ENCODE peak calls at places on chromosomes 5 and 9, in five cellular contexts. E is body of pancreas, T is breast epithelium, K is adrenal gland, A is thyroid gland. W is an unnamed sample.
A peak's percentile ranks its signal among the peaks of the same experiment; 100 is the strongest.

GRCh38 chr5:144487207-144487606 is 316.5 kb downstream of the KCTD16 start:
- DNase-seq in E (no peak), T (no peak), K (no peak), A (no peak), W (no peak)

GRCh38 chr9:134641989-134642384 is 384 bp downstream of the COL5A1 start:
- DNase-seq in E (no peak), T (no peak), K (no peak), A (no peak), W (no peak)

GRCh38 chr5:74543162-74543995 is 97.1 kb downstream of the ENC1 start:
- DNase-seq in E (peak; percentile 55), T (peak; percentile 44), K (peak; percentile 13), A (peak; percentile 19), W (no peak)

GRCh38 chr5:59789197-59789596 is 104.3 kb downstream of the PDE4D start:
- DNase-seq in E (no peak), T (no peak), K (no peak), A (no peak), W (no peak)

GRCh38 chr9:84851935-84852585 is 182.5 kb downstream of the NTRK2 start:
- DNase-seq in E (peak; percentile 43), T (peak; percentile 83), K (peak; percentile 47), A (no peak), W (peak; percentile 48)

GRCh38 chr9:93949694-93950449 is 5.3 kb downstream of the BARX1 start:
- DNase-seq in E (no peak), T (no peak), K (no peak), A (no peak), W (no peak)

GRCh38 chr9:72203205-72203803 is 54.1 kb downstream of the GDA start:
- DNase-seq in E (peak; percentile 63), T (no peak), K (peak; percentile 29), A (no peak), W (no peak)

GRCh38 chr9:98916660-98917059 is 27.0 kb upstream of the COL15A1 start:
- DNase-seq in E (peak; percentile 75), T (peak; percentile 26), K (peak; percentile 71), A (no peak), W (peak; percentile 19)

GRCh38 chr9:134320916-134321570 is 5.2 kb upstream of the RXRA start:
- DNase-seq in E (peak; percentile 15), T (no peak), K (peak; percentile 26), A (peak; percentile 89), W (no peak)

GRCh38 chr5:170151105-170151831 is 45.6 kb downstream of the FOXI1 start:
- DNase-seq in E (peak; percentile 56), T (peak; percentile 93), K (peak; percentile 82), A (peak; percentile 94), W (no peak)

GRCh38 chr9:110126457-110126856 is 81.5 kb downstream of the C9orf152 start:
- DNase-seq in E (no peak), T (no peak), K (no peak), A (no peak), W (no peak)

GRCh38 chr5:148978370-148979103 is 84.3 kb downstream of the SH3TC2 start:
- DNase-seq in E (no peak), T (no peak), K (no peak), A (no peak), W (no peak)

GRCh38 chr9:4970970-4971641 is 14.0 kb upstream of the JAK2 start:
- DNase-seq in E (no peak), T (no peak), K (no peak), A (no peak), W (no peak)

GRCh38 chr9:116750543-116750942 is 63.4 kb downstream of the TRIM32 start:
- DNase-seq in E (no peak), T (no peak), K (no peak), A (no peak), W (no peak)

GRCh38 chr5:132104561-132104960 is 31.0 kb downstream of the CSF2 start:
- DNase-seq in E (no peak), T (no peak), K (no peak), A (no peak), W (no peak)

GRCh38 chr9:136093331-136093986 is 1.6 kb downstream of the NACC2 start:
- DNase-seq in E (peak; percentile 44), T (no peak), K (peak; percentile 62), A (peak; percentile 37), W (peak; percentile 62)

GRCh38 chr9:77707696-77708095 is 59.6 kb upstream of the GNA14 start:
- DNase-seq in E (peak; percentile 44), T (peak; percentile 59), K (peak; percentile 52), A (peak; percentile 67), W (peak; percentile 71)

GRCh38 chr9:96279927-96280326 is 22.0 kb downstream of the HSD17B3 start:
- DNase-seq in E (no peak), T (no peak), K (no peak), A (peak; percentile 92), W (no peak)

GRCh38 chr5:156356238-156356637 is 29.3 kb downstream of the SGCD start:
- DNase-seq in E (no peak), T (no peak), K (no peak), A (no peak), W (no peak)

GRCh38 chr9:129174102-129174723 is 3.8 kb downstream of the IER5L start:
- DNase-seq in E (peak; percentile 91), T (peak; percentile 89), K (peak; percentile 94), A (peak; percentile 92), W (peak; percentile 74)

GRCh38 chr5:98638701-98639100 is 134.8 kb upstream of the RGMB start:
- DNase-seq in E (peak; percentile 18), T (no peak), K (peak; percentile 54), A (no peak), W (no peak)

GRCh38 chr5:119745976-119746375 is 116.6 kb downstream of the FAM170A start:
- DNase-seq in E (no peak), T (no peak), K (no peak), A (no peak), W (no peak)

GRCh38 chr5:115179959-115180709 is 10.4 kb upstream of the TRIM36 start:
- DNase-seq in E (peak; percentile 41), T (no peak), K (peak; percentile 24), A (peak; percentile 10), W (no peak)

GRCh38 chr5:15489571-15490235 is 10.3 kb upstream of the FBXL7 start:
- DNase-seq in E (peak; percentile 28), T (no peak), K (peak; percentile 16), A (no peak), W (no peak)

GRCh38 chr9:134225186-134225585 is 60.8 kb upstream of the RNU6ATAC start:
- DNase-seq in E (no peak), T (no peak), K (peak; percentile 5), A (no peak), W (no peak)

GRCh38 chr9:138025908-138026307 is 148.3 kb downstream of the CACNA1B start:
- DNase-seq in E (no peak), T (no peak), K (no peak), A (no peak), W (no peak)

GRCh38 chr9:104177003-104177611 is 83.0 kb downstream of the SMC2 start:
- DNase-seq in E (no peak), T (no peak), K (no peak), A (no peak), W (no peak)

GRCh38 chr9:137306546-137307254 is 4.6 kb upstream of the NRARP start:
- DNase-seq in E (peak; percentile 71), T (no peak), K (peak; percentile 11), A (no peak), W (no peak)

GRCh38 chr5:68345166-68345565 is 129.6 kb downstream of the PIK3R1 start:
- DNase-seq in E (no peak), T (no peak), K (no peak), A (no peak), W (no peak)

GRCh38 chr5:161001604-161002003 is 149.6 kb upstream of the ATP10B start:
- DNase-seq in E (no peak), T (no peak), K (no peak), A (no peak), W (no peak)

DNA sequence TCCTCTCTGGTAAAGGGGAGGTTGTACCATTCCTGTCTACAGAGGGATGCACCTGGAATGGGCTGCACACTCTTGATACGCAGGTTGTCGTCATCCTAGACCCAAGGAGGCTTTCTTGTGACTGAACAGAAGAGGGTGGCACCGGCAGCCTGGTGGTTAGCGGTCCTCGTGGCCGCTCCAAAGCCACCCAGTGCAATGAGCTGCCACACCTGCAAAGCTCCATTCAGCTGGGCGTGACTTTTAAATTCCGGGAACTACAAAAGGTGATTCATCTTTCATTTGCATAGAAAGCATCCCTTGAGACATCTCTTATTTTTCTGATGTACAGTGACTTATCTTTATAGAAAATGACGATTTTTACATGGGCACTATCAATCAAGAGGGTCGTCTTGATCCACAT is 286.1 kb upstream of the IRX1 start:
- DNase-seq in E (no peak), T (no peak), K (no peak), A (no peak), W (no peak)
- H3K9me3 ChIP-seq in E (no peaks in the 10 kb centered on the region), T (peaks cover 3% of the 10 kb centered on the region), K (no peaks in the 10 kb centered on the region), A (no peaks in the 10 kb centered on the region), W (no peaks in the 10 kb centered on the region)

DNA sequence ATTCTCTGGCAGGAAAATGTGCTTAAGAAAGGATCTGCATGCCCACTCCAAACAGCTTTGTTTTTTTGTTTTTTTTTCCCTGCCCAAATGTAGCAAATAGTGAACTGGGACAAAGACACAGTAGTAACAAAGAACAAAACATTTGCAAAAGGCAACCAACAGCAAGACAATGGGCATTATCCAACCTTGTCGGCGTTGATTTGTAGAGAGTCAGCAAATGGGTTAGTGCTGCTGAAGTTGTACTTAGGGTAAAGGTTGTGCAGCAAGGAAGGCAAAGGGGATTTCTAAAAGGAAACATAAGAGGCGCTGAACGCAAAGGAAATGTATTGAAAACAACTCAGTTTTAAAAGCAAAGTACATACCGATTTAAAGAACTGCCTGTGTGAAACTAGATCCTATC is 136.2 kb downstream of the MPDZ start:
- DNase-seq in E (no peak), T (no peak), K (no peak), A (no peak), W (no peak)
- TF ChIP-seq POLR2A in E (no peak), T (no peak), K (no peak), A (no peak), W (no peak)

GRCh38 chr5:176630681-176631222 is 277 bp downstream of the EIF4E1B start:
- DNase-seq in E (no peak), T (no peak), K (no peak), A (no peak), W (no peak)
- H3K27me3 ChIP-seq in E (no peaks in the 10 kb centered on the region), T (peaks cover 8% of the 10 kb centered on the region), K (peaks cover 35% of the 10 kb centered on the region), A (peaks cover 22% of the 10 kb centered on the region), W (peaks cover 17% of the 10 kb centered on the region)

DNA sequence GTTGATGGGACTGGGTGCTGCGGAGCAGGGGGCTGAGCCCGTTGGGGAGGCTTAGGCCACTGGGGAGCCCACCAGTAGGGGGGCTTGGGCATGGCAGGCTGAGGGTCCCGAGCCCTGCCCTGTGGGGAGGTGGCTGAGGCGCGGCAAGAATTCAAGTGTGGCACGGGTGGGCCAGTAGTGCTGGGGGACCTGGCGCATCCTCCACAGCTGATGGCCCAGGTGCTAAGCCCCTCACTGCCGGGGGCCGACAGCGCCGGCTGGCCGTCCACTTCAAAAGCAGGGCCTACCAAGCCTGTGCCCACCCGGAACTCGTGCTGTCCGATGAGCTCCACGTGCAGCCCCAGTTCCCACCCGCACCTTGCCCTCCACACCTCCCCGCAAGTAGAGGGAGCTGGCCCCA is 917.5 kb downstream of the TAF11L14 start:
- DNase-seq in E (no peak), T (no peak), K (no peak), A (no peak), W (no peak)
- H3K9me3 ChIP-seq in E (no peaks in the 10 kb centered on the region), T (peaks cover 5% of the 10 kb centered on the region), K (no peaks in the 10 kb centered on the region), A (no peaks in the 10 kb centered on the region), W (no peaks in the 10 kb centered on the region)

GRCh38 chr9:124878518-124878917 is 16.6 kb downstream of the ARPC5L start:
- DNase-seq in E (no peak), T (no peak), K (no peak), A (no peak), W (no peak)
- TF ChIP-seq POLR2A in E (no peak), T (no peak), K (no peak), A (no peak), W (no peak)

W was measured in gastrocnemius medialis.